ENCODE peak calls at places on chromosomes 3 and 15, in four cellular contexts. Y, R, J and B are unnamed samples.

GRCh38 chr15:25178835-25179672 is 224.3 kb downstream of the SNRPN start:
- DNase-seq in Y (no peak), R (no peak), J (peak), B (peak)

GRCh38 chr3:129613205-129613740 is 6.8 kb upstream of the PLXND1 start:
- DNase-seq in Y (no peak), R (no peak), J (no peak), B (no peak)

GRCh38 chr3:8969246-8969645 is 6.0 kb upstream of the RAD18 start:
- DNase-seq in Y (no peak), R (no peak), J (no peak), B (no peak)

GRCh38 chr3:23712656-23713559 is 92.8 kb upstream of the UBE2E1 start:
- DNase-seq in Y (peak), R (peak), J (no peak), B (peak)

GRCh38 chr3:128421966-128422365 is 44.7 kb downstream of the DNAJB8 start:
- DNase-seq in Y (no peak), R (no peak), J (no peak), B (no peak)

GRCh38 chr15:85473455-85473854 is 93.1 kb downstream of the AKAP13 start:
- DNase-seq in Y (no peak), R (no peak), J (no peak), B (no peak)

GRCh38 chr3:70096376-70097055 is 97.0 kb downstream of the SAMMSON start:
- DNase-seq in Y (no peak), R (no peak), J (no peak), B (no peak)

GRCh38 chr15:62989366-62990055 is 53.0 kb upstream of the TPM1 start:
- DNase-seq in Y (no peak), R (no peak), J (no peak), B (no peak)

GRCh38 chr3:62954579-62954978 is 79.4 kb upstream of the CADPS start:
- DNase-seq in Y (no peak), R (no peak), J (no peak), B (no peak)

GRCh38 chr3:63032876-63033275 is 157.7 kb upstream of the CADPS start:
- DNase-seq in Y (no peak), R (no peak), J (no peak), B (no peak)

GRCh38 chr3:132486086-132486485 is 68.8 kb downstream of the DNAJC13 start:
- DNase-seq in Y (no peak), R (peak), J (no peak), B (no peak)

GRCh38 chr3:146308682-146309081 is 57.8 kb upstream of the PLSCR4 start:
- DNase-seq in Y (no peak), R (peak), J (no peak), B (no peak)

GRCh38 chr15:100115711-100116090 is 226.1 kb downstream of the ADAMTS17 start:
- DNase-seq in Y (no peak), R (no peak), J (no peak), B (no peak)

GRCh38 chr3:30131171-30131570 is 475.2 kb upstream of the TGFBR2 start:
- DNase-seq in Y (peak), R (no peak), J (no peak), B (no peak)

GRCh38 chr3:77247063-77247462 is 207.2 kb downstream of the ROBO2 start:
- DNase-seq in Y (no peak), R (no peak), J (no peak), B (no peak)

GRCh38 chr3:149198611-149199010 is 23.0 kb downstream of the CP start:
- DNase-seq in Y (no peak), R (no peak), J (no peak), B (no peak)

GRCh38 chr3:124360626-124361025 is 368.7 kb upstream of the ROPN1 start:
- DNase-seq in Y (no peak), R (no peak), J (no peak), B (no peak)

GRCh38 chr3:4771238-4771637 is 208.0 kb upstream of the BHLHE40 start:
- DNase-seq in Y (no peak), R (no peak), J (no peak), B (no peak)

GRCh38 chr3:157865449-157865862 is 240.8 kb downstream of the SHOX2 start:
- DNase-seq in Y (peak), R (peak), J (no peak), B (no peak)

GRCh38 chr15:29904731-29905417 is 82.6 kb upstream of the TJP1 start:
- DNase-seq in Y (no peak), R (no peak), J (no peak), B (no peak)

GRCh38 chr3:16122155-16122554 is 52.3 kb upstream of the GALNT15 start:
- DNase-seq in Y (no peak), R (no peak), J (no peak), B (no peak)

GRCh38 chr3:175163686-175164085 is 304.6 kb downstream of the NAALADL2 start:
- DNase-seq in Y (no peak), R (no peak), J (no peak), B (no peak)

GRCh38 chr15:78077860-78078187 is 313 bp upstream of the TBC1D2B start:
- DNase-seq in Y (no peak), R (no peak), J (no peak), B (no peak)

GRCh38 chr3:169880565-169881250 is 11.0 kb upstream of the LRRC31 start:
- DNase-seq in Y (no peak), R (no peak), J (no peak), B (no peak)

GRCh38 chr3:72338082-72338941 is 509.9 kb downstream of the SHQ1 start:
- DNase-seq in Y (no peak), R (peak), J (no peak), B (no peak)

GRCh38 chr3:13403213-13403817 is 16.8 kb downstream of the NUP210 start:
- DNase-seq in Y (no peak), R (no peak), J (no peak), B (no peak)

GRCh38 chr15:47188766-47189507 is 528.4 kb upstream of the SEMA6D start:
- DNase-seq in Y (no peak), R (no peak), J (no peak), B (no peak)

GRCh38 chr3:76400141-76400540 is 614.8 kb upstream of the ZNF717 start:
- DNase-seq in Y (no peak), R (no peak), J (no peak), B (no peak)

GRCh38 chr3:58366699-58367098 is 34.0 kb downstream of the PXK start:
- DNase-seq in Y (no peak), R (no peak), J (no peak), B (no peak)

GRCh38 chr15:60633426-60633968 is 154.6 kb upstream of the ICE2 start:
- DNase-seq in Y (no peak), R (no peak), J (no peak), B (no peak)

GRCh38 chr15:59247364-59247763 is 40.7 kb downstream of the LDHAL6B start:
- DNase-seq in Y (peak), R (peak), J (no peak), B (no peak)

GRCh38 chr3:140505256-140505655 is 172.6 kb upstream of the TRIM42 start:
- DNase-seq in Y (no peak), R (no peak), J (no peak), B (peak)

GRCh38 chr3:195219351-195220045 is 51.5 kb downstream of the XXYLT1 start:
- DNase-seq in Y (no peak), R (no peak), J (no peak), B (no peak)

GRCh38 chr3:157066335-157067071 is 93.4 kb downstream of the CCNL1 start:
- DNase-seq in Y (no peak), R (no peak), J (no peak), B (no peak)

GRCh38 chr15:65233651-65234050 is 22.4 kb upstream of the CILP start:
- DNase-seq in Y (no peak), R (no peak), J (no peak), B (no peak)

GRCh38 chr3:188881954-188882641 is 289.7 kb upstream of the TPRG1 start:
- DNase-seq in Y (no peak), R (peak), J (no peak), B (no peak)

GRCh38 chr3:141709126-141709770 is 28.9 kb upstream of the RNF7 start:
- DNase-seq in Y (peak), R (no peak), J (no peak), B (no peak)

GRCh38 chr15:90913398-90913944 is 10.4 kb downstream of the MAN2A2 start:
- DNase-seq in Y (no peak), R (no peak), J (no peak), B (no peak)

GRCh38 chr3:169104972-169105371 is 558.5 kb downstream of the MECOM start:
- DNase-seq in Y (no peak), R (no peak), J (no peak), B (no peak)

GRCh38 chr3:184711366-184712247 is at the start of gene MAGEF1:
- DNase-seq in Y (peak), R (peak), J (peak), B (peak)
- TF ChIP-seq EP300 in Y (no peak), R (no peak), J (no peak), B (no peak)

DNA sequence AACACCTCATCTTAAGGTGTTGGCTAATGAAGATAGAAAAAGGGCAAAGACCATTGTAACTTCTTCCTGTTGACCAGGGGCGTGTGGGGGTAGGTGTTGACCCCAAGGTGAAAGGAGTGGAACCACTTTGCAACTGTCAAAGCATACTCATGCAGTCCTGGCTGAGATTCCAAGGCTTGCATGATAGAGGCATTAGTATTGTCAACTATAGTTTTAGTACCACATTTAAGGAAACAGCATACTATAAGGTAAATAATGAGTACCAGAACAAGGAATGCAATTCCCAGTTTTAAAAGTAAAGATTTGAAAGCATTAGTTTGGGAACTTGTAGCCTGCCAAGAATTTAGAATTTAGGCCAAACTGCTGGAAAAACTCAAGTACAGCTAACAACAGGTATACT is 27.8 kb upstream of the ADGRG7 start:
- DNase-seq in Y (no peak), R (no peak), J (no peak), B (no peak)
- TF ChIP-seq EP300 in Y (no peak), R (no peak), J (no peak), B (no peak)

GRCh38 chr3:65170357-65171090 is 482.7 kb upstream of the ADAMTS9 start:
- DNase-seq in Y (peak), R (peak), J (peak), B (peak)

GRCh38 chr3:65166531-65166930 is 478.7 kb upstream of the ADAMTS9 start:
- DNase-seq in Y (no peak), R (no peak), J (no peak), B (no peak)

GRCh38 chr3:65173841-65174240 is 486.0 kb upstream of the ADAMTS9 start:
- DNase-seq in Y (no peak), R (no peak), J (no peak), B (no peak)

DNA sequence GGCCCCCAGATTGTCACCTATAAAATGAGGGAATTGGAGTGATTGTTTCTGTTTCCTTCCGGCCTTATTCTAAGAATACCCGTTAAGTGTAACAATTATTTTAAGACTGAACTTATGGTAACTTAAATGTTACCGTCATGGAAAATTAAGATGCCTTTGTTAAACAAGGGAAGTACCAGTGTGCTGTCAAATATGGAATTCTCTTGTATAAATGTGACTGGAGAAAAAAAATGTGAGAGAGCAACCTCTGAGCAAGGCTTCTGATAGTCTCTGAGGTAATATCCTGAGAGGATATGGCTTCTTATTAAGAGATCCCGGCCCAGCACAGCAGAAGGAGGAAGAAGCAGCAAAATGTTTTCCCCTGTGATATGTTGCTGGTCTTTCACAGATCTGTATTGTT is 480.7 kb upstream of the ADAMTS9 start:
- DNase-seq in Y (no peak), R (no peak), J (no peak), B (no peak)
- TF ChIP-seq EP300 in Y (no peak), R (no peak), J (no peak), B (no peak)

GRCh38 chr15:101447168-101447533 is 42.4 kb downstream of the PCSK6 start:
- DNase-seq in Y (no peak), R (no peak), J (no peak), B (no peak)

GRCh38 chr15:101445109-101445508 is 44.4 kb downstream of the PCSK6 start:
- DNase-seq in Y (no peak), R (no peak), J (no peak), B (no peak)

GRCh38 chr15:101445562-101446526 is 43.7 kb downstream of the PCSK6 start:
- DNase-seq in Y (peak), R (peak), J (no peak), B (no peak)

GRCh38 chr15:101447561-101448071 is 41.9 kb downstream of the PCSK6 start:
- DNase-seq in Y (no peak), R (no peak), J (no peak), B (no peak)

DNA sequence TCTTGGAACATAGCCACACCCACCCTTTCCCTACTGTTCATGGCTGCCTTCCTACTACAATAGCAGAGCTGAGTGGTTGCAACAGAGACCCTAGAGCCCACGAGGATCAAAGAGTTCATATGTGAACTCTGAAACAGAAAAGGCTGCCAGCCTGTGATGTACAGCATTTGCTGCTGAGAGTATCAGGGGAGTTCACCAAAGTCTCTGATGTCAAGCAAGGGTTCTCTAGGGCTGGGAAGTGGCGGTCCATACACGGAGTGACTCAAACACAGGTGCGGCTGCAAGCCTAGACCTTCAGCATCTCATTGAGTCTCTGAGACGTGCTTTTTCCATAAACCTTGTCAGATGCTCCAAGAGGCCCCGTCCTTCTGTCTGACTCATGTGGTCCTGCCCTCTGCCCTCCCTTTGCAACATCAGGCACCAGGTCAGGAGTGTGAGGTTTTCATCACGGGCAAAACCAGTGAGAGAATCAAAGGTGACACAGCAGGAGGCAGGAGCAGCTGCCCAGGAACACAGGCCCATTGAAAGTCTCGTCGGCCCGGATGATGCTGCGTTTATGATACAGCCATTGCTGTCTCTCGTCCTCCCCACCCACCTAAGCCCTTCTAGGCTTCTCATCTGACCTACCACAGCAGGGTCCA is 42.9 kb downstream of the PCSK6 start:
- DNase-seq in Y (peak), R (no peak), J (no peak), B (no peak)
- TF ChIP-seq EP300 in Y (no peak), R (no peak), J (no peak), B (no peak)

GRCh38 chr3:11602886-11603285 is 40.8 kb downstream of the VGLL4 start:
- DNase-seq in Y (no peak), R (no peak), J (no peak), B (no peak)
- TF ChIP-seq EP300 in Y (no peak), R (no peak), J (no peak), B (no peak)

GRCh38 chr3:50321146-50321843 is 1.2 kb downstream of the HYAL2 start:
- DNase-seq in Y (peak), R (peak), J (peak), B (peak)
- TF ChIP-seq EP300 in Y (peak), R (no peak), J (no peak), B (no peak)